ENCODE peak calls at places on chromosomes 5 and 9, in nine cellular contexts. W is CD8-positive, alpha-beta T cell; T is aorta; F is CD8-positive, alpha-beta memory T cell; O is ovary; K is esophagus squamous epithelium; R is GM23248; J is fibroblast of lung; Z is colonic mucosa. M is an unnamed sample. For H3K27me3, the result is how much of the 10 kb centered on the place peaks cover.

GRCh38 chr5:153629027-153629426 is 138.6 kb downstream of the GRIA1 start:
- DNase-seq in O (peak), F (no peak), T (peak), W (no peak), K (no peak), R (peak), J (peak), Z (peak), M (peak)

GRCh38 chr9:130185494-130186005 is 13.3 kb downstream of the NCS1 start:
- DNase-seq in T (no peak), J (peak), Z (no peak), K (no peak), W (no peak), R (no peak), F (no peak), O (peak), M (no peak)

GRCh38 chr5:122385786-122386185 is 73.7 kb downstream of the SNCAIP start:
- DNase-seq in K (no peak), W (no peak), O (no peak), F (no peak), J (no peak), T (no peak), R (peak), Z (no peak), M (no peak)

GRCh38 chr5:173204185-173204979 is 30.6 kb downstream of the NKX2-5 start:
- DNase-seq in O (no peak), K (no peak), J (peak), Z (peak), W (no peak), T (no peak), R (peak), F (peak), M (no peak)

GRCh38 chr5:60092671-60093422 is 199.3 kb upstream of the PDE4D start:
- DNase-seq in W (no peak), F (no peak), K (no peak), O (no peak), J (peak), R (peak), Z (no peak), T (no peak), M (no peak)

GRCh38 chr9:70143394-70144130 is 99.9 kb downstream of the MAMDC2 start:
- DNase-seq in Z (no peak), O (no peak), K (no peak), J (no peak), R (no peak), W (no peak), F (no peak), T (no peak), M (no peak)

GRCh38 chr5:138960145-138960692 is 85.1 kb upstream of the LRRTM2 start:
- DNase-seq in K (no peak), T (no peak), Z (no peak), F (no peak), W (no peak), J (no peak), R (no peak), O (no peak), M (no peak)

GRCh38 chr5:3114467-3114866 is 363.0 kb upstream of the IRX2 start:
- DNase-seq in Z (no peak), F (no peak), R (no peak), O (no peak), J (no peak), K (no peak), W (no peak), T (no peak), M (no peak)

GRCh38 chr5:61817472-61818326 is 485.6 kb downstream of the ZSWIM6 start:
- DNase-seq in W (no peak), Z (peak), R (peak), J (peak), O (peak), K (no peak), F (no peak), T (no peak), M (peak)

DNA sequence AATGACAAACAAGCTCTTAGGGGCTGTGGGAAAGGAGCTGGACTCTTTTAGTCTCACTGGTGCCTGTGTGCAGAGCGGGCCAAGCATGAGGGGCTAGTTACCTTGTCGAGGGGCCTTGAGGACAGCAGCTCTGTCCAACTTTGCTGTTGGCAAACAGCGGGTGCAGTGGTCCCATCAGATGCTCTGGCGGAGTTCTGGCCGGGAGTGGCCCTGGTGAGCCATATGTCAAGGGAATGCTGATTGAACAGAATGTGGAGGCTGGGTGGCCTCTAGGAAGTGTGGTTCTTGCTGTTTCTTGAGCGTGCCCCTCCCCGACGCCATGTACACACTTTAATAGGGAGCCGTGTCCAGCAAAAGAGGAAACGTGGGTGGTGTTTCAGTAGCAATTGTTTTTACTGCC is 3.6 kb upstream of the ADAMTS2 start:
- DNase-seq in O (no peak), F (no peak), R (no peak), J (no peak), T (no peak), W (no peak), K (no peak), Z (no peak), M (no peak)
- H3K27me3 ChIP-seq in O (under half), F (under half), R (under half), J (under half), T (under half), W (under half), K (under half), Z (under half), M (under half)

GRCh38 chr5:137070521-137070920 is 428.6 kb downstream of the SPOCK1 start:
- DNase-seq in W (no peak), J (no peak), R (no peak), F (no peak), Z (no peak), K (no peak), T (no peak), O (no peak), M (no peak)

GRCh38 chr5:137071526-137071925 is 427.6 kb downstream of the SPOCK1 start:
- DNase-seq in J (no peak), F (no peak), T (no peak), Z (no peak), R (no peak), W (no peak), O (no peak), K (no peak), M (no peak)

GRCh38 chr5:137072376-137073174 is 426.6 kb downstream of the SPOCK1 start:
- DNase-seq in T (no peak), F (no peak), W (no peak), J (peak), R (peak), Z (no peak), K (no peak), O (no peak), M (no peak)

GRCh38 chr5:137073192-137073591 is 425.9 kb downstream of the SPOCK1 start:
- DNase-seq in F (no peak), Z (no peak), O (no peak), K (no peak), J (peak), R (peak), W (no peak), T (no peak), M (no peak)

DNA sequence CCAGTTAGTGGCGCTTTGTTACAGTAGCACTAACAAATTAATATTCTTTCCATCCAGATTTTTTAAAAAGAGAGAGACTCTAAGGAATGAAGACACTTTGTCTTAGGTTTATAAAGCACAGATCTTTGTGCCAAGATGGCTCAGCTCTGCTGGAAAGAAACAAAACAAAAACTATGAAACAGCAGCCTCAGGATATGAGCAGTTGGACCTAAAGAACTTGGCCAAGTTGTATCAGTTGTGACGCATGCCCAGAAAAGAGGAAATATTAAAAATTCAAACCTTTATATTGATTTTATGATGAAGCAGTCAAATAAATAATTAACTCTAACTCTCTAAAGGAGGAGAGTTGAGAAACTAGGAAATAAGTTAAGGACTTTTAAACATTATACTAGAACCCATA is 427.2 kb downstream of the SPOCK1 start:
- DNase-seq in R (peak), O (no peak), W (no peak), T (no peak), F (no peak), K (no peak), J (peak), Z (no peak), M (no peak)
- H3K27ac ChIP-seq in R (peak), O (no peak), W (no peak), T (no peak), F (no peak), K (peak), J (no peak), Z (no peak), M (no peak)

GRCh38 chr9:91885746-91886432 is 64.1 kb downstream of the ROR2 start:
- DNase-seq in K (no peak), T (no peak), F (no peak), R (no peak), J (no peak), W (no peak), Z (no peak), O (no peak), M (no peak)
- H3K27me3 ChIP-seq in K (under half), T (under half), F (under half), R (under half), J (under half), W (under half), Z (under half), O (under half), M (under half)

GRCh38 chr9:127457191-127457878 is 6.0 kb downstream of the LRSAM1 start:
- DNase-seq in O (no peak), F (no peak), Z (no peak), R (no peak), K (no peak), W (no peak), J (no peak), T (no peak), M (no peak)
- H3K27ac ChIP-seq in O (no peak), F (no peak), Z (no peak), R (no peak), K (no peak), W (no peak), J (no peak), T (no peak), M (no peak)

DNA sequence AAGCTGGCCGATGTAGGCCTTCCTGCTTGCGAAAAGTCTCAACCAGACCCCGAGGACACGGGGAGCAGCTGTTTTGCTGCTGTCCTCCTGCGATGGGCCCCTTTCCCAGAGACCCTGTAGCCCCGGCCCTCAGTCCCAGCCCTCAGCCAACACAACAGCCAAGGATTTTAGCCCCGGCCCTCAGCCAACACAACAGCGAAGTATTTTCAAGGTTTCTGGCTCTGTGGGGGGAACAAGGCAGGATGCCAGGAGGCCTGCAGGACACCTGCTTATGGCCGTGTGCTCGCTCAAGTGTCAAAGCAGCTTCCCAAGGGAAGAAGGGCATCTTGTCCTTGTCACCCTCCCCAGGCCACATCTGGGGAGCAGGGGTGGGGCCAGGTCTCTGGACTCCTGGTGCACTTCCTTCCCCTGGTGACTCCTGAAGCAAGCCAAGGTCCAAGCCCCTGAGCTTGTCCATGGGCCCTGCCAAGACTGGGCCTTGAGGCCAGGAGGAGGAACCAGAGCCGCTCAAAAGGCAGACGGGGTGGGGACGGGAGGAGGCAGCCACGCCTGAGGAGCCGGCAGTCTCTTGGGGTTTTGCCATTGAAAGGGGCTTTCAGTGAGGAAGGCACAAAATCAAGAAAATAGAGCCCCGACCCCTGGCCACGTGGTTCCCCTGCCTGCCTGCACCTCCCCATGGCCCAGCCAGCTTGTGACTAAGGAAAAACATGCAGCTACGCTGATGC is 10.7 kb downstream of the KCNT1 start:
- DNase-seq in J (no peak), R (no peak), W (no peak), F (no peak), K (no peak), T (no peak), Z (no peak), O (peak), M (no peak)
- H3K27me3 ChIP-seq in J (under half), R (under half), W (under half), F (under half), K (under half), T (under half), Z (under half), O (under half), M (under half)

DNA sequence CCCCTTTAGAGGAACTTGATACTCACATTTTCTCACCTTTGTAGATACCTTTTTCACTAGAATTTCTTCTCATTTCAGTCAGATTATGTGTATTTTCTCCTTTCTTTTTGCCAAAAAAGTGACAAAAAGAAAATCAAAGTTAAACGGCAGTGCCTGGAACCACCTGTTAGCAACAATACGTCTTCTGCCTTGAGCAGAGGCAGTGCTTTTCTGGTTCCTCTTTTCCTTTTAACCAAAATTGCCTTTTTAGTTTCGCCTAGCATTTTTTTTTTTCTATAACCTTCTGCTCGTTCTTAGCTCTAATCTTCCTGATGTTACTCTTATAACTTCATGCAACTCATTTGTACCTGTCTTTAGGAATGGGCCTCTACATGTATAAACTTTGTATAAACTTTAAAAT is 26.1 kb downstream of the SMIM32 start:
- DNase-seq in Z (no peak), W (no peak), O (no peak), J (no peak), F (no peak), K (no peak), T (no peak), R (no peak), M (no peak)
- H3K27ac ChIP-seq in Z (no peak), W (no peak), O (no peak), J (no peak), F (no peak), K (no peak), T (no peak), R (no peak), M (no peak)

DNA sequence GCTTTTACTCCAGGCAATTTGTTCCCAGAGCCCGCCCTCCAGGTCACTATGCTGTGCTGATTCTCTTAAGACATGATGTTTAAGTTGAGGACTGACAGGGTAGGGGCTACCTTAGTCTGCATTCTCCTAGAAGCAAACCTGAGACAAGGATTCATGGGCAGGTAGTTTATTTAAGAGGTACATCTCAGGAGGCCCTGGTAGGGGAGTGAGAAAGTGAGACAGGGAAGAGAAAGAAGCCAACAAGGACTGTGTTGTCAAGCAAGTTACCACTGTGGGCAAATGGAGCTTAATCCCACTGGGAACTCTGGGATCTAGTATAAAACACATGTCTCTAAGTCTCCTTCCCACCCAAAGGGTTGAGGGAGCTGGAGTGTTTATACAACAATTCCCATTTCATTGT is 43.6 kb upstream of the FSTL4 start:
- DNase-seq in W (no peak), O (no peak), F (no peak), K (no peak), T (no peak), J (no peak), R (no peak), Z (no peak), M (no peak)
- H3K27me3 ChIP-seq in W (under half), O (under half), F (under half), K (under half), T (under half), J (under half), R (under half), Z (under half), M (under half)

M was measured in AG04450.